ENCODE peak calls at places on chromosomes 4 and X, in six cellular contexts. One of them, this sample, is unnamed.

GRCh38 chr4:88137112-88137511 is 21.3 kb downstream of the ABCG2 start:
- DNase-seq in neural crest cell: no peak
- DNase-seq in stimulated activated CD4-positive, alpha-beta T cell treated with anti-CD3 and anti-CD28 coated beads, Interleukin-4, amount 100 ng/mL, for 24 hours: no peak
- DNase-seq in retina: no peak
- DNase-seq in fibroblast of gingiva: no peak
- DNase-seq in stomach: no peak
- DNase-seq in this sample: no peak

GRCh38 chr4:94641702-94642560 is 115.8 kb upstream of the BMPR1B start:
- DNase-seq in neural crest cell: no peak
- DNase-seq in stimulated activated CD4-positive, alpha-beta T cell treated with anti-CD3 and anti-CD28 coated beads, Interleukin-4, amount 100 ng/mL, for 24 hours: no peak
- DNase-seq in retina: no peak
- DNase-seq in fibroblast of gingiva: peak; percentile 9
- DNase-seq in stomach: no peak
- DNase-seq in this sample: no peak

GRCh38 chrX:73851014-73852009 is 288.3 kb downstream of the CHIC1 start:
- DNase-seq in neural crest cell: no peak
- DNase-seq in stimulated activated CD4-positive, alpha-beta T cell treated with anti-CD3 and anti-CD28 coated beads, Interleukin-4, amount 100 ng/mL, for 24 hours: no peak
- DNase-seq in retina: peak; percentile 91
- DNase-seq in fibroblast of gingiva: no peak
- DNase-seq in stomach: peak; percentile 87
- DNase-seq in this sample: no peak

GRCh38 chrX:134688839-134689238 is 30.6 kb upstream of the PLAC1 start:
- DNase-seq in neural crest cell: no peak
- DNase-seq in stimulated activated CD4-positive, alpha-beta T cell treated with anti-CD3 and anti-CD28 coated beads, Interleukin-4, amount 100 ng/mL, for 24 hours: no peak
- DNase-seq in retina: no peak
- DNase-seq in fibroblast of gingiva: peak; percentile 2
- DNase-seq in stomach: no peak
- DNase-seq in this sample: no peak

GRCh38 chr4:169070895-169071218 is 60.8 kb upstream of the CBR4 start:
- DNase-seq in neural crest cell: no peak
- DNase-seq in stimulated activated CD4-positive, alpha-beta T cell treated with anti-CD3 and anti-CD28 coated beads, Interleukin-4, amount 100 ng/mL, for 24 hours: no peak
- DNase-seq in retina: no peak
- DNase-seq in fibroblast of gingiva: no peak
- DNase-seq in stomach: peak; percentile 72
- DNase-seq in this sample: peak; percentile 87

GRCh38 chr4:2962099-2962455 is 1.1 kb downstream of the NOP14 start:
- DNase-seq in neural crest cell: no peak
- DNase-seq in stimulated activated CD4-positive, alpha-beta T cell treated with anti-CD3 and anti-CD28 coated beads, Interleukin-4, amount 100 ng/mL, for 24 hours: peak; percentile 73
- DNase-seq in retina: peak; percentile 24
- DNase-seq in fibroblast of gingiva: no peak
- DNase-seq in stomach: no peak
- DNase-seq in this sample: no peak

GRCh38 chr4:38157592-38157991 is 197.4 kb downstream of the PTTG2 start:
- DNase-seq in neural crest cell: no peak
- DNase-seq in stimulated activated CD4-positive, alpha-beta T cell treated with anti-CD3 and anti-CD28 coated beads, Interleukin-4, amount 100 ng/mL, for 24 hours: no peak
- DNase-seq in retina: no peak
- DNase-seq in fibroblast of gingiva: no peak
- DNase-seq in stomach: peak; percentile 40
- DNase-seq in this sample: no peak

GRCh38 chr4:71243434-71243833 is 95.4 kb upstream of the SLC4A4 start:
- DNase-seq in neural crest cell: no peak
- DNase-seq in stimulated activated CD4-positive, alpha-beta T cell treated with anti-CD3 and anti-CD28 coated beads, Interleukin-4, amount 100 ng/mL, for 24 hours: no peak
- DNase-seq in retina: no peak
- DNase-seq in fibroblast of gingiva: no peak
- DNase-seq in stomach: no peak
- DNase-seq in this sample: no peak

GRCh38 chr4:25861951-25862410 is 807 bp downstream of the SEL1L3 start:
- DNase-seq in neural crest cell: no peak
- DNase-seq in stimulated activated CD4-positive, alpha-beta T cell treated with anti-CD3 and anti-CD28 coated beads, Interleukin-4, amount 100 ng/mL, for 24 hours: peak; percentile 43
- DNase-seq in retina: peak; percentile 51
- DNase-seq in fibroblast of gingiva: no peak
- DNase-seq in stomach: no peak
- DNase-seq in this sample: peak; percentile 15

GRCh38 chrX:130139474-130140201 is 26.0 kb downstream of the AIFM1 start:
- DNase-seq in neural crest cell: no peak
- DNase-seq in stimulated activated CD4-positive, alpha-beta T cell treated with anti-CD3 and anti-CD28 coated beads, Interleukin-4, amount 100 ng/mL, for 24 hours: no peak
- DNase-seq in retina: no peak
- DNase-seq in fibroblast of gingiva: no peak
- DNase-seq in stomach: no peak
- DNase-seq in this sample: no peak

GRCh38 chrX:133923113-133923512 is 62.3 kb downstream of the GPC3 start:
- DNase-seq in neural crest cell: no peak
- DNase-seq in stimulated activated CD4-positive, alpha-beta T cell treated with anti-CD3 and anti-CD28 coated beads, Interleukin-4, amount 100 ng/mL, for 24 hours: no peak
- DNase-seq in retina: no peak
- DNase-seq in fibroblast of gingiva: no peak
- DNase-seq in stomach: no peak
- DNase-seq in this sample: no peak

GRCh38 chr4:177332119-177332518 is 22.4 kb downstream of the NEIL3 start:
- DNase-seq in neural crest cell: no peak
- DNase-seq in stimulated activated CD4-positive, alpha-beta T cell treated with anti-CD3 and anti-CD28 coated beads, Interleukin-4, amount 100 ng/mL, for 24 hours: no peak
- DNase-seq in retina: no peak
- DNase-seq in fibroblast of gingiva: no peak
- DNase-seq in stomach: no peak
- DNase-seq in this sample: no peak

GRCh38 chr4:151256134-151256533 is 20.8 kb upstream of the PRSS48 start:
- DNase-seq in neural crest cell: no peak
- DNase-seq in stimulated activated CD4-positive, alpha-beta T cell treated with anti-CD3 and anti-CD28 coated beads, Interleukin-4, amount 100 ng/mL, for 24 hours: no peak
- DNase-seq in retina: no peak
- DNase-seq in fibroblast of gingiva: no peak
- DNase-seq in stomach: no peak
- DNase-seq in this sample: no peak

GRCh38 chrX:44568196-44568595 is 25.5 kb upstream of the FUNDC1 start:
- DNase-seq in neural crest cell: no peak
- DNase-seq in stimulated activated CD4-positive, alpha-beta T cell treated with anti-CD3 and anti-CD28 coated beads, Interleukin-4, amount 100 ng/mL, for 24 hours: no peak
- DNase-seq in retina: no peak
- DNase-seq in fibroblast of gingiva: peak; percentile 34
- DNase-seq in stomach: no peak
- DNase-seq in this sample: no peak

GRCh38 chr4:7784131-7784870 is 155.4 kb downstream of the AFAP1 start:
- DNase-seq in neural crest cell: no peak
- DNase-seq in stimulated activated CD4-positive, alpha-beta T cell treated with anti-CD3 and anti-CD28 coated beads, Interleukin-4, amount 100 ng/mL, for 24 hours: no peak
- DNase-seq in retina: no peak
- DNase-seq in fibroblast of gingiva: no peak
- DNase-seq in stomach: no peak
- DNase-seq in this sample: no peak

GRCh38 chr4:109977854-109978501 is 65.3 kb downstream of the EGF start:
- DNase-seq in neural crest cell: no peak
- DNase-seq in stimulated activated CD4-positive, alpha-beta T cell treated with anti-CD3 and anti-CD28 coated beads, Interleukin-4, amount 100 ng/mL, for 24 hours: no peak
- DNase-seq in retina: no peak
- DNase-seq in fibroblast of gingiva: peak; percentile 27
- DNase-seq in stomach: no peak
- DNase-seq in this sample: no peak

GRCh38 chr4:152935138-152935537 is 985 bp upstream of the FHDC1 start:
- DNase-seq in neural crest cell: no peak
- DNase-seq in stimulated activated CD4-positive, alpha-beta T cell treated with anti-CD3 and anti-CD28 coated beads, Interleukin-4, amount 100 ng/mL, for 24 hours: no peak
- DNase-seq in retina: no peak
- DNase-seq in fibroblast of gingiva: no peak
- DNase-seq in stomach: peak; percentile 62
- DNase-seq in this sample: no peak